ENCODE peak calls at places on chromosome 18, in four cellular contexts. One of them, this sample, is unnamed.

GRCh38 chr18:36899289-36899688 is 70.4 kb downstream of the KIAA1328 start:
- DNase-seq in GM23338: peak
- DNase-seq in central memory CD4-positive, alpha-beta T cell: no peak
- DNase-seq in GM12865: peak
- DNase-seq in this sample: no peak

GRCh38 chr18:55401638-55402191 is 186.3 kb downstream of the TCF4 start:
- DNase-seq in GM23338: peak
- DNase-seq in central memory CD4-positive, alpha-beta T cell: no peak
- DNase-seq in GM12865: no peak
- DNase-seq in this sample: no peak

GRCh38 chr18:31088532-31088931 is 13.7 kb downstream of the DSC2 start:
- DNase-seq in GM23338: no peak
- DNase-seq in central memory CD4-positive, alpha-beta T cell: no peak
- DNase-seq in GM12865: no peak
- DNase-seq in this sample: no peak

GRCh38 chr18:48797841-48798255 is 152.9 kb downstream of the SMAD7 start:
- DNase-seq in GM23338: no peak
- DNase-seq in central memory CD4-positive, alpha-beta T cell: no peak
- DNase-seq in GM12865: no peak
- DNase-seq in this sample: no peak

GRCh38 chr18:211582-211981 is 53.2 kb downstream of the USP14 start:
- DNase-seq in GM23338: no peak
- DNase-seq in central memory CD4-positive, alpha-beta T cell: no peak
- DNase-seq in GM12865: no peak
- DNase-seq in this sample: no peak

GRCh38 chr18:28114472-28114871 is 62.5 kb downstream of the CDH2 start:
- DNase-seq in GM23338: no peak
- DNase-seq in central memory CD4-positive, alpha-beta T cell: no peak
- DNase-seq in GM12865: no peak
- DNase-seq in this sample: no peak

GRCh38 chr18:76941284-76941683 is 118.9 kb downstream of the ZNF236 start:
- DNase-seq in GM23338: no peak
- DNase-seq in central memory CD4-positive, alpha-beta T cell: no peak
- DNase-seq in GM12865: no peak
- DNase-seq in this sample: no peak

GRCh38 chr18:5524660-5525059 is 19.1 kb downstream of the EPB41L3 start:
- DNase-seq in GM23338: no peak
- DNase-seq in central memory CD4-positive, alpha-beta T cell: no peak
- DNase-seq in GM12865: no peak
- DNase-seq in this sample: no peak

GRCh38 chr18:59022167-59022945 is 117.3 kb upstream of the SEC11C start:
- DNase-seq in GM23338: no peak
- DNase-seq in central memory CD4-positive, alpha-beta T cell: no peak
- DNase-seq in GM12865: no peak
- DNase-seq in this sample: no peak

GRCh38 chr18:33812186-33812585 is 234.2 kb downstream of the ASXL3 start:
- DNase-seq in GM23338: no peak
- DNase-seq in central memory CD4-positive, alpha-beta T cell: no peak
- DNase-seq in GM12865: no peak
- DNase-seq in this sample: no peak

GRCh38 chr18:76771132-76771824 is 51.1 kb upstream of the ZNF236 start:
- DNase-seq in GM23338: no peak
- DNase-seq in central memory CD4-positive, alpha-beta T cell: no peak
- DNase-seq in GM12865: no peak
- DNase-seq in this sample: no peak

GRCh38 chr18:76847926-76848325 is 25.6 kb downstream of the ZNF236 start:
- DNase-seq in GM23338: peak
- DNase-seq in central memory CD4-positive, alpha-beta T cell: no peak
- DNase-seq in GM12865: no peak
- DNase-seq in this sample: no peak

GRCh38 chr18:27715751-27716150 is 461.2 kb downstream of the CDH2 start:
- DNase-seq in GM23338: no peak
- DNase-seq in central memory CD4-positive, alpha-beta T cell: no peak
- DNase-seq in GM12865: no peak
- DNase-seq in this sample: no peak

GRCh38 chr18:68714356-68714706 is 577 bp downstream of the TMX3 start:
- DNase-seq in GM23338: peak
- DNase-seq in central memory CD4-positive, alpha-beta T cell: no peak
- DNase-seq in GM12865: peak
- DNase-seq in this sample: peak

GRCh38 chr18:59814872-59815271 is 84.9 kb upstream of the PMAIP1 start:
- DNase-seq in GM23338: no peak
- DNase-seq in central memory CD4-positive, alpha-beta T cell: no peak
- DNase-seq in GM12865: no peak
- DNase-seq in this sample: no peak

This sample was measured in CD4-positive, alpha-beta memory T cell.